ENCODE peak calls at places on chromosome 7, in nine cellular contexts. L is activated CD4-positive, alpha-beta memory T cell treated with anti-CD3 and anti-CD28 coated beads, Interleukin-2, amount 10 ng/mL, durations not matched to agents 7 days and 5 days; H is activated T-cell treated with anti-CD3 and anti-CD28 coated beads, Interleukin-2, amount 50 U/mL, for 72 hours; F is colonic mucosa; G is HT-29; K is SK-N-MC; E is activated naive CD8-positive, alpha-beta T cell treated with anti-CD3 and anti-CD28 coated beads, Interleukin-2, amount 50 U/mL, for 24 hours; T is AG09309; V is iris pigment epithelial cell. Q is an unnamed sample.

GRCh38 chr7:27910341-27910740 is 170.4 kb downstream of the TAX1BP1 start:
- DNase-seq in V (no peak), L (no peak), G (no peak), F (no peak), K (no peak), T (no peak), H (no peak), E (no peak), Q (peak; percentile 41)

GRCh38 chr7:128814496-128814895 is 15.7 kb upstream of the FLNC start:
- DNase-seq in K (no peak), E (no peak), T (no peak), F (no peak), L (no peak), H (no peak), G (no peak), V (no peak), Q (no peak)

GRCh38 chr7:154375956-154376355 is 323.8 kb downstream of the DPP6 start:
- DNase-seq in L (no peak), T (no peak), H (no peak), G (no peak), K (no peak), V (no peak), F (no peak), E (no peak), Q (no peak)

GRCh38 chr7:46153951-46154787 is 233.1 kb upstream of the IGFBP3 start:
- DNase-seq in K (no peak), G (peak; percentile 22), F (no peak), E (no peak), V (no peak), T (no peak), L (no peak), H (peak; percentile 4), Q (no peak)

GRCh38 chr7:50261593-50261992 is 42.9 kb upstream of the IKZF1 start:
- DNase-seq in G (no peak), T (no peak), E (no peak), F (no peak), V (no peak), K (no peak), L (peak; percentile 62), H (peak; percentile 45), Q (no peak)

GRCh38 chr7:15376601-15377000 is 185.2 kb downstream of the AGMO start:
- DNase-seq in K (no peak), T (no peak), V (no peak), E (no peak), L (no peak), H (no peak), G (no peak), F (no peak), Q (no peak)

GRCh38 chr7:75795831-75796285 is 17.7 kb downstream of the CCL24 start:
- DNase-seq in T (no peak), F (peak; percentile 27), K (no peak), H (no peak), L (no peak), E (no peak), G (no peak), V (no peak), Q (no peak)

GRCh38 chr7:99142727-99143521 is 984 bp downstream of the SMURF1 start:
- DNase-seq in K (peak; percentile 79), F (peak; percentile 99), H (peak; percentile 95), E (peak; percentile 90), G (peak; percentile 100), T (peak; percentile 78), V (peak; percentile 95), L (peak; percentile 95), Q (peak; percentile 90)

Q was measured in AG08396.